ENCODE peak calls at places on chromosomes 3 and 15, in ten cellular contexts. One of them, this sample, is unnamed.

GRCh38 chr3:141477224-141477623 is 9.6 kb upstream of the RASA2 start:
- DNase-seq in aorta: no peak
- DNase-seq in cerebellar cortex: peak
- DNase-seq in NCI-H2081: no peak
- DNase-seq in Daoy: peak
- DNase-seq in stimulated activated CD4-positive, alpha-beta T cell treated with anti-CD3 and anti-CD28 coated beads, TNF-alpha, amount 100 ng/mL, for 48 hours: no peak
- DNase-seq in AML-193: no peak
- DNase-seq in renal cortical epithelial cell: peak
- DNase-seq in PC-9: peak
- DNase-seq in caudate nucleus: peak
- DNase-seq in this sample: peak

GRCh38 chr3:82044918-82045715 is 283.7 kb upstream of the GBE1 start:
- DNase-seq in aorta: no peak
- DNase-seq in cerebellar cortex: no peak
- DNase-seq in NCI-H2081: peak
- DNase-seq in Daoy: no peak
- DNase-seq in stimulated activated CD4-positive, alpha-beta T cell treated with anti-CD3 and anti-CD28 coated beads, TNF-alpha, amount 100 ng/mL, for 48 hours: no peak
- DNase-seq in AML-193: no peak
- DNase-seq in renal cortical epithelial cell: peak
- DNase-seq in PC-9: no peak
- DNase-seq in caudate nucleus: no peak
- DNase-seq in this sample: no peak

GRCh38 chr15:99504071-99504822 is 61.5 kb upstream of the MEF2A start:
- DNase-seq in aorta: no peak
- DNase-seq in cerebellar cortex: peak
- DNase-seq in NCI-H2081: no peak
- DNase-seq in Daoy: no peak
- DNase-seq in stimulated activated CD4-positive, alpha-beta T cell treated with anti-CD3 and anti-CD28 coated beads, TNF-alpha, amount 100 ng/mL, for 48 hours: no peak
- DNase-seq in AML-193: peak
- DNase-seq in renal cortical epithelial cell: no peak
- DNase-seq in PC-9: no peak
- DNase-seq in caudate nucleus: no peak
- DNase-seq in this sample: no peak

GRCh38 chr15:38401101-38401500 is 52.8 kb upstream of the FAM98B start:
- DNase-seq in aorta: no peak
- DNase-seq in cerebellar cortex: no peak
- DNase-seq in NCI-H2081: no peak
- DNase-seq in Daoy: no peak
- DNase-seq in stimulated activated CD4-positive, alpha-beta T cell treated with anti-CD3 and anti-CD28 coated beads, TNF-alpha, amount 100 ng/mL, for 48 hours: no peak
- DNase-seq in AML-193: no peak
- DNase-seq in renal cortical epithelial cell: peak
- DNase-seq in PC-9: no peak
- DNase-seq in caudate nucleus: no peak
- DNase-seq in this sample: no peak

GRCh38 chr3:81743096-81744025 is 18.1 kb downstream of the GBE1 start:
- DNase-seq in aorta: no peak
- DNase-seq in cerebellar cortex: no peak
- DNase-seq in NCI-H2081: no peak
- DNase-seq in Daoy: peak
- DNase-seq in stimulated activated CD4-positive, alpha-beta T cell treated with anti-CD3 and anti-CD28 coated beads, TNF-alpha, amount 100 ng/mL, for 48 hours: no peak
- DNase-seq in AML-193: no peak
- DNase-seq in renal cortical epithelial cell: peak
- DNase-seq in PC-9: no peak
- DNase-seq in caudate nucleus: no peak
- DNase-seq in this sample: no peak

GRCh38 chr3:30733229-30733628 is 126.8 kb downstream of the TGFBR2 start:
- DNase-seq in aorta: no peak
- DNase-seq in cerebellar cortex: no peak
- DNase-seq in NCI-H2081: no peak
- DNase-seq in Daoy: no peak
- DNase-seq in stimulated activated CD4-positive, alpha-beta T cell treated with anti-CD3 and anti-CD28 coated beads, TNF-alpha, amount 100 ng/mL, for 48 hours: no peak
- DNase-seq in AML-193: no peak
- DNase-seq in renal cortical epithelial cell: no peak
- DNase-seq in PC-9: no peak
- DNase-seq in caudate nucleus: no peak
- DNase-seq in this sample: no peak

GRCh38 chr3:136351351-136351750 is 101.2 kb downstream of the PCCB start:
- DNase-seq in aorta: no peak
- DNase-seq in cerebellar cortex: no peak
- DNase-seq in NCI-H2081: no peak
- DNase-seq in Daoy: no peak
- DNase-seq in stimulated activated CD4-positive, alpha-beta T cell treated with anti-CD3 and anti-CD28 coated beads, TNF-alpha, amount 100 ng/mL, for 48 hours: no peak
- DNase-seq in AML-193: no peak
- DNase-seq in renal cortical epithelial cell: no peak
- DNase-seq in PC-9: no peak
- DNase-seq in caudate nucleus: no peak
- DNase-seq in this sample: no peak

GRCh38 chr15:38876621-38877020 is 312.0 kb upstream of the RASGRP1 start:
- DNase-seq in aorta: no peak
- DNase-seq in cerebellar cortex: no peak
- DNase-seq in NCI-H2081: no peak
- DNase-seq in Daoy: no peak
- DNase-seq in stimulated activated CD4-positive, alpha-beta T cell treated with anti-CD3 and anti-CD28 coated beads, TNF-alpha, amount 100 ng/mL, for 48 hours: no peak
- DNase-seq in AML-193: no peak
- DNase-seq in renal cortical epithelial cell: no peak
- DNase-seq in PC-9: no peak
- DNase-seq in caudate nucleus: no peak
- DNase-seq in this sample: no peak

GRCh38 chr15:60905587-60905986 is 323.5 kb downstream of the RORA start:
- DNase-seq in aorta: no peak
- DNase-seq in cerebellar cortex: no peak
- DNase-seq in NCI-H2081: peak
- DNase-seq in Daoy: no peak
- DNase-seq in stimulated activated CD4-positive, alpha-beta T cell treated with anti-CD3 and anti-CD28 coated beads, TNF-alpha, amount 100 ng/mL, for 48 hours: no peak
- DNase-seq in AML-193: no peak
- DNase-seq in renal cortical epithelial cell: no peak
- DNase-seq in PC-9: no peak
- DNase-seq in caudate nucleus: no peak
- DNase-seq in this sample: no peak

GRCh38 chr15:74773329-74773728 is 8.6 kb upstream of the CSK start:
- DNase-seq in aorta: no peak
- DNase-seq in cerebellar cortex: no peak
- DNase-seq in NCI-H2081: no peak
- DNase-seq in Daoy: no peak
- DNase-seq in stimulated activated CD4-positive, alpha-beta T cell treated with anti-CD3 and anti-CD28 coated beads, TNF-alpha, amount 100 ng/mL, for 48 hours: no peak
- DNase-seq in AML-193: no peak
- DNase-seq in renal cortical epithelial cell: no peak
- DNase-seq in PC-9: no peak
- DNase-seq in caudate nucleus: no peak
- DNase-seq in this sample: no peak

GRCh38 chr15:99446565-99447496 is 119.0 kb upstream of the MEF2A start:
- DNase-seq in aorta: peak
- DNase-seq in cerebellar cortex: no peak
- DNase-seq in NCI-H2081: peak
- DNase-seq in Daoy: no peak
- DNase-seq in stimulated activated CD4-positive, alpha-beta T cell treated with anti-CD3 and anti-CD28 coated beads, TNF-alpha, amount 100 ng/mL, for 48 hours: no peak
- DNase-seq in AML-193: no peak
- DNase-seq in renal cortical epithelial cell: no peak
- DNase-seq in PC-9: no peak
- DNase-seq in caudate nucleus: no peak
- DNase-seq in this sample: peak

GRCh38 chr3:193992062-193992461 is 143.9 kb upstream of the HES1 start:
- DNase-seq in aorta: no peak
- DNase-seq in cerebellar cortex: no peak
- DNase-seq in NCI-H2081: no peak
- DNase-seq in Daoy: no peak
- DNase-seq in stimulated activated CD4-positive, alpha-beta T cell treated with anti-CD3 and anti-CD28 coated beads, TNF-alpha, amount 100 ng/mL, for 48 hours: no peak
- DNase-seq in AML-193: no peak
- DNase-seq in renal cortical epithelial cell: no peak
- DNase-seq in PC-9: no peak
- DNase-seq in caudate nucleus: no peak
- DNase-seq in this sample: no peak

GRCh38 chr3:176584413-176585176 is 612.7 kb downstream of the TBL1XR1 start:
- DNase-seq in aorta: no peak
- DNase-seq in cerebellar cortex: no peak
- DNase-seq in NCI-H2081: no peak
- DNase-seq in Daoy: no peak
- DNase-seq in stimulated activated CD4-positive, alpha-beta T cell treated with anti-CD3 and anti-CD28 coated beads, TNF-alpha, amount 100 ng/mL, for 48 hours: no peak
- DNase-seq in AML-193: no peak
- DNase-seq in renal cortical epithelial cell: no peak
- DNase-seq in PC-9: no peak
- DNase-seq in caudate nucleus: no peak
- DNase-seq in this sample: no peak

GRCh38 chr3:65945480-65945879 is 93.2 kb downstream of the MAGI1 start:
- DNase-seq in aorta: no peak
- DNase-seq in cerebellar cortex: no peak
- DNase-seq in NCI-H2081: no peak
- DNase-seq in Daoy: peak
- DNase-seq in stimulated activated CD4-positive, alpha-beta T cell treated with anti-CD3 and anti-CD28 coated beads, TNF-alpha, amount 100 ng/mL, for 48 hours: no peak
- DNase-seq in AML-193: no peak
- DNase-seq in renal cortical epithelial cell: no peak
- DNase-seq in PC-9: no peak
- DNase-seq in caudate nucleus: no peak
- DNase-seq in this sample: no peak

GRCh38 chr3:154018100-154018696 is 103.0 kb upstream of the ARHGEF26 start:
- DNase-seq in aorta: peak
- DNase-seq in cerebellar cortex: peak
- DNase-seq in NCI-H2081: peak
- DNase-seq in Daoy: peak
- DNase-seq in stimulated activated CD4-positive, alpha-beta T cell treated with anti-CD3 and anti-CD28 coated beads, TNF-alpha, amount 100 ng/mL, for 48 hours: peak
- DNase-seq in AML-193: peak
- DNase-seq in renal cortical epithelial cell: peak
- DNase-seq in PC-9: peak
- DNase-seq in caudate nucleus: no peak
- DNase-seq in this sample: peak

GRCh38 chr3:194711913-194712312 is 26.2 kb downstream of the FAM43A start:
- DNase-seq in aorta: no peak
- DNase-seq in cerebellar cortex: no peak
- DNase-seq in NCI-H2081: no peak
- DNase-seq in Daoy: peak
- DNase-seq in stimulated activated CD4-positive, alpha-beta T cell treated with anti-CD3 and anti-CD28 coated beads, TNF-alpha, amount 100 ng/mL, for 48 hours: no peak
- DNase-seq in AML-193: no peak
- DNase-seq in renal cortical epithelial cell: peak
- DNase-seq in PC-9: peak
- DNase-seq in caudate nucleus: no peak
- DNase-seq in this sample: no peak

GRCh38 chr3:129794319-129795201 is 99.0 kb downstream of the TMCC1 start:
- DNase-seq in aorta: no peak
- DNase-seq in cerebellar cortex: no peak
- DNase-seq in NCI-H2081: peak
- DNase-seq in Daoy: peak
- DNase-seq in stimulated activated CD4-positive, alpha-beta T cell treated with anti-CD3 and anti-CD28 coated beads, TNF-alpha, amount 100 ng/mL, for 48 hours: no peak
- DNase-seq in AML-193: no peak
- DNase-seq in renal cortical epithelial cell: peak
- DNase-seq in PC-9: peak
- DNase-seq in caudate nucleus: no peak
- DNase-seq in this sample: peak

GRCh38 chr3:132545471-132545870 is 51.6 kb upstream of the ACKR4 start:
- DNase-seq in aorta: no peak
- DNase-seq in cerebellar cortex: no peak
- DNase-seq in NCI-H2081: no peak
- DNase-seq in Daoy: no peak
- DNase-seq in stimulated activated CD4-positive, alpha-beta T cell treated with anti-CD3 and anti-CD28 coated beads, TNF-alpha, amount 100 ng/mL, for 48 hours: no peak
- DNase-seq in AML-193: peak
- DNase-seq in renal cortical epithelial cell: no peak
- DNase-seq in PC-9: no peak
- DNase-seq in caudate nucleus: no peak
- DNase-seq in this sample: no peak

GRCh38 chr3:71397046-71397445 is 186.5 kb downstream of the FOXP1 start:
- DNase-seq in aorta: no peak
- DNase-seq in cerebellar cortex: no peak
- DNase-seq in NCI-H2081: peak
- DNase-seq in Daoy: peak
- DNase-seq in stimulated activated CD4-positive, alpha-beta T cell treated with anti-CD3 and anti-CD28 coated beads, TNF-alpha, amount 100 ng/mL, for 48 hours: no peak
- DNase-seq in AML-193: peak
- DNase-seq in renal cortical epithelial cell: peak
- DNase-seq in PC-9: no peak
- DNase-seq in caudate nucleus: no peak
- DNase-seq in this sample: no peak

GRCh38 chr3:13878711-13879101 is 1.2 kb downstream of the WNT7A start:
- DNase-seq in aorta: no peak
- DNase-seq in cerebellar cortex: no peak
- DNase-seq in NCI-H2081: no peak
- DNase-seq in Daoy: peak
- DNase-seq in stimulated activated CD4-positive, alpha-beta T cell treated with anti-CD3 and anti-CD28 coated beads, TNF-alpha, amount 100 ng/mL, for 48 hours: no peak
- DNase-seq in AML-193: no peak
- DNase-seq in renal cortical epithelial cell: no peak
- DNase-seq in PC-9: peak
- DNase-seq in caudate nucleus: no peak
- DNase-seq in this sample: no peak

GRCh38 chr15:67836477-67836876 is 3.4 kb downstream of the RNU6-1 start:
- DNase-seq in aorta: no peak
- DNase-seq in cerebellar cortex: peak
- DNase-seq in NCI-H2081: peak
- DNase-seq in Daoy: peak
- DNase-seq in stimulated activated CD4-positive, alpha-beta T cell treated with anti-CD3 and anti-CD28 coated beads, TNF-alpha, amount 100 ng/mL, for 48 hours: no peak
- DNase-seq in AML-193: peak
- DNase-seq in renal cortical epithelial cell: peak
- DNase-seq in PC-9: no peak
- DNase-seq in caudate nucleus: no peak
- DNase-seq in this sample: peak

GRCh38 chr15:57922780-57923179 is 142.7 kb downstream of the ALDH1A2 start:
- DNase-seq in aorta: peak
- DNase-seq in cerebellar cortex: no peak
- DNase-seq in NCI-H2081: no peak
- DNase-seq in Daoy: peak
- DNase-seq in stimulated activated CD4-positive, alpha-beta T cell treated with anti-CD3 and anti-CD28 coated beads, TNF-alpha, amount 100 ng/mL, for 48 hours: no peak
- DNase-seq in AML-193: no peak
- DNase-seq in renal cortical epithelial cell: peak
- DNase-seq in PC-9: no peak
- DNase-seq in caudate nucleus: no peak
- DNase-seq in this sample: peak

GRCh38 chr15:96339662-96340347 is 9.3 kb downstream of the NR2F2 start:
- DNase-seq in aorta: no peak
- DNase-seq in cerebellar cortex: no peak
- DNase-seq in NCI-H2081: no peak
- DNase-seq in Daoy: no peak
- DNase-seq in stimulated activated CD4-positive, alpha-beta T cell treated with anti-CD3 and anti-CD28 coated beads, TNF-alpha, amount 100 ng/mL, for 48 hours: no peak
- DNase-seq in AML-193: no peak
- DNase-seq in renal cortical epithelial cell: no peak
- DNase-seq in PC-9: no peak
- DNase-seq in caudate nucleus: no peak
- DNase-seq in this sample: no peak

This sample was measured in stomach.